ENCODE peak calls at places on chromosomes 6 and 20, in four cellular contexts. V is mucosa of descending colon, N is lower leg skin, C is kidney. M is an unnamed sample.
A peak's percentile ranks its signal among the peaks of the same experiment; 100 is the strongest.

GRCh38 chr20:22430746-22431168 is 153.6 kb downstream of the FOXA2 start:
- DNase-seq in C (no peak), N (no peak), V (no peak), M (no peak)

GRCh38 chr6:165676435-165677068 is 13.5 kb upstream of the PDE10A start:
- DNase-seq in N (no peak), C (peak; percentile 79), V (no peak), M (no peak)

GRCh38 chr20:57398231-57398821 is 7.1 kb downstream of the RBM38 start:
- DNase-seq in C (peak; percentile 91), V (peak; percentile 84), N (peak; percentile 35), M (no peak)

GRCh38 chr20:64217539-64217938 is 38.0 kb upstream of the PCMTD2 start:
- DNase-seq in V (no peak), C (no peak), N (no peak), M (no peak)

GRCh38 chr20:8782804-8783203 is 286.1 kb upstream of the PLCB4 start:
- DNase-seq in V (no peak), N (no peak), C (no peak), M (no peak)

GRCh38 chr6:474454-475185 is 83.1 kb downstream of the IRF4 start:
- DNase-seq in C (no peak), V (peak; percentile 50), N (no peak), M (no peak)

GRCh38 chr20:10321138-10321717 is 102.6 kb downstream of the SNAP25 start:
- DNase-seq in V (no peak), N (no peak), C (no peak), M (no peak)

GRCh38 chr6:28747631-28748157 is 176.1 kb downstream of the TRIM27 start:
- DNase-seq in C (no peak), N (no peak), V (no peak), M (peak; percentile 86)

GRCh38 chr6:14707971-14708465 is 537.9 kb upstream of the JARID2 start:
- DNase-seq in V (no peak), N (no peak), C (no peak), M (no peak)

GRCh38 chr6:169205176-169206160 is 48.2 kb downstream of the THBS2 start:
- DNase-seq in C (no peak), N (no peak), V (no peak), M (no peak)

GRCh38 chr6:68642977-68643376 is 7.9 kb downstream of the ADGRB3 start:
- DNase-seq in V (no peak), C (no peak), N (no peak), M (no peak)

GRCh38 chr6:68642081-68642480 is 7.0 kb downstream of the ADGRB3 start:
- DNase-seq in V (no peak), N (no peak), C (no peak), M (no peak)

GRCh38 chr6:68639826-68640505 is 4.9 kb downstream of the ADGRB3 start:
- DNase-seq in C (no peak), V (no peak), N (no peak), M (no peak)

GRCh38 chr6:68640506-68640875 is 5.4 kb downstream of the ADGRB3 start:
- DNase-seq in C (no peak), N (no peak), V (no peak), M (no peak)

GRCh38 chr6:68641172-68641571 is 6.1 kb downstream of the ADGRB3 start:
- DNase-seq in N (no peak), V (no peak), C (no peak), M (no peak)
- TF ChIP-seq CTCF in N (no peak), V (no peak), C (no peak), M (no peak)

GRCh38 chr6:27616313-27617045 is 143.6 kb upstream of the ZNF184 start:
- DNase-seq in N (no peak), V (no peak), C (no peak), M (no peak)

GRCh38 chr6:27619436-27619835 is 146.5 kb upstream of the ZNF184 start:
- DNase-seq in C (no peak), V (no peak), N (no peak), M (no peak)

GRCh38 chr6:27617046-27617687 is 144.3 kb upstream of the ZNF184 start:
- DNase-seq in N (no peak), C (no peak), V (no peak), M (peak; percentile 38)

GRCh38 chr6:27623103-27623502 is 150.2 kb upstream of the ZNF184 start:
- DNase-seq in V (no peak), C (no peak), N (no peak), M (no peak)

GRCh38 chr6:27617700-27618689 is 145.1 kb upstream of the ZNF184 start:
- DNase-seq in V (no peak), N (no peak), C (no peak), M (peak; percentile 68)
- TF ChIP-seq CTCF in V (no peak), N (no peak), C (no peak), M (peak; percentile 9)

GRCh38 chr20:36574278-36575065 is 1.1 kb downstream of the TGIF2 start:
- DNase-seq in C (peak; percentile 86), V (peak; percentile 67), N (no peak), M (peak; percentile 47)

GRCh38 chr20:36573798-36574277 is 441 bp downstream of the TGIF2 start:
- DNase-seq in N (no peak), C (peak; percentile 86), V (peak; percentile 57), M (no peak)

GRCh38 chr20:36573103-36573797 is at the start of gene TGIF2:
- DNase-seq in N (peak; percentile 55), V (peak; percentile 85), C (peak; percentile 96), M (peak; percentile 57)

GRCh38 chr20:36572701-36573102 is 695 bp upstream of the TGIF2 start:
- DNase-seq in C (no peak), N (no peak), V (peak; percentile 39), M (no peak)

DNA sequence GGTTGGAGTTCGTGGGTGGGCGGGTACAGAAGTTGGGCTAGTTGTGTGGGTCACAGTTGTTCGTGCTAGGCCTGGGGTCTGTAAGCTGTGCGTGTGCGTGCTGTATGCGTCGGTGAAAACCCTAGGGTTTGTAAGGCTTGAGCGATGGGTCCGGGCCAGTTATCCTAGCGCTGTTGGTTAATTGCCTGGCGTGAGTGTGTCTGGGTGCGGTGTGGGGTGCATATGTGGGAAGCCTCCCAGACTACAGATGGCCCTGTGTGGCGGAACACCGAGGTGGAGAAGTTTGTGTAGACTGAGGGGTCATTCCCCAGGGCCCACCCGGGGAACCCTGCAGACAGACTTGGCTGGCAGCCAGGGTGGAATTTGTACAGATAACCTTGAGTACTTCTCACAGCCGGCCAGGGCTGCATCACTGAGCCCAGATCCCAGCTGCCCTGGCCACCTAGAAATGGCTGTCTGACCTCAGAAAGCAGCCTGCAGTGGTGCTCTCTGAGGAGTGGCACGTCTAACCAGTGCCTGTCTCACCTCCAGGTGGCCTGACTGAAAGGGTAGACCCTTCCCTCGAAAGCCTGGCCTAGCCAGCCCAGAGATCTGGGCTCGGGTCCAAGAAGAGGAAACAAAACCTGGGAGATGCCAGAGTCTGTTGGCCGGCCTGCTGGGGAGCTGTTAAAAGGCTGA is 1.8 kb downstream of the TGIF2 start:
- DNase-seq in N (no peak), C (peak; percentile 78), V (peak; percentile 52), M (peak; percentile 86)
- TF ChIP-seq CTCF in N (no peak), C (no peak), V (no peak), M (no peak)

GRCh38 chr6:26494117-26494516 is 6.0 kb upstream of the BTN1A1 start:
- DNase-seq in C (no peak), N (no peak), V (no peak), M (no peak)

GRCh38 chr6:26489926-26490575 is 10.1 kb upstream of the BTN1A1 start:
- DNase-seq in V (no peak), N (no peak), C (no peak), M (no peak)

GRCh38 chr6:26491604-26492003 is 8.5 kb upstream of the BTN1A1 start:
- DNase-seq in N (no peak), C (no peak), V (no peak), M (no peak)

GRCh38 chr6:26490576-26490964 is 9.5 kb upstream of the BTN1A1 start:
- DNase-seq in N (no peak), C (no peak), V (no peak), M (no peak)

DNA sequence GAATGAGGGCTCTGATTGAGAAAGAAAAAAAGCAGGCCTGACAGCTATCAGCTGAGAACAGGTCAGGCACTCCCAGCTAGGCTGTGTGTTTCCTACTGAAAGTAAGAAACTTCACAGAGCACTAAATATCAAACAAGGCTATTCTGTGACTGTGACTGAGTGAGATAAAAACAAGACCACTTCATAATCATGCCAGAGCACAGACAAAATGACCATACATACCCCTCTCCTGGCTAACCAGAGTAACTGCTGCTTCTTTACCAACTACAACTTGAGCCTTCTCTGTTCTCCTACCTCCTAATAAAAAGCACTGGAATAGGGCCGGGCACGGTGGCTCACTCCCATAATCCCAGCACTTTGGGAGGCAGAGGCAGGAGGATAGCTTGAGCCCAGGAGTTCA is 6.8 kb upstream of the BTN1A1 start:
- DNase-seq in C (no peak), N (no peak), V (no peak), M (no peak)
- TF ChIP-seq CTCF in C (no peak), N (no peak), V (no peak), M (no peak)

GRCh38 chr20:5658897-5659296 is 91.3 kb upstream of the SHLD1 start:
- DNase-seq in N (peak; percentile 83), C (peak; percentile 78), V (no peak), M (peak; percentile 83)
- TF ChIP-seq CTCF in N (no peak), C (no peak), V (no peak), M (no peak)

M was measured in MCF 10A.